ENCODE peak calls at places on chromosomes 6 and 20, in six cellular contexts. One of them, this sample, is unnamed.

GRCh38 chr6:165656581-165657324 is 6.3 kb downstream of the PDE10A start:
- DNase-seq in pancreas: no peak
- DNase-seq in CD8-positive, alpha-beta memory T cell: no peak
- DNase-seq in astrocyte: no peak
- DNase-seq in neuronal stem cell: no peak
- DNase-seq in Panc1: no peak
- DNase-seq in this sample: no peak

GRCh38 chr6:140059947-140060346 is 685.5 kb upstream of the CITED2 start:
- DNase-seq in pancreas: no peak
- DNase-seq in CD8-positive, alpha-beta memory T cell: no peak
- DNase-seq in astrocyte: no peak
- DNase-seq in neuronal stem cell: no peak
- DNase-seq in Panc1: no peak
- DNase-seq in this sample: no peak

GRCh38 chr6:28443112-28443773 is at the start of gene ZSCAN23:
- DNase-seq in pancreas: peak; percentile 52
- DNase-seq in CD8-positive, alpha-beta memory T cell: peak; percentile 85
- DNase-seq in astrocyte: peak; percentile 88
- DNase-seq in neuronal stem cell: peak; percentile 68
- DNase-seq in Panc1: peak; percentile 20
- DNase-seq in this sample: peak; percentile 94

GRCh38 chr6:147950623-147950987 is 392.0 kb upstream of the SASH1 start:
- DNase-seq in pancreas: no peak
- DNase-seq in CD8-positive, alpha-beta memory T cell: no peak
- DNase-seq in astrocyte: peak; percentile 42
- DNase-seq in neuronal stem cell: no peak
- DNase-seq in Panc1: no peak
- DNase-seq in this sample: no peak

GRCh38 chr6:97174471-97174870 is 108.5 kb downstream of the MMS22L start:
- DNase-seq in pancreas: no peak
- DNase-seq in CD8-positive, alpha-beta memory T cell: no peak
- DNase-seq in astrocyte: no peak
- DNase-seq in neuronal stem cell: no peak
- DNase-seq in Panc1: no peak
- DNase-seq in this sample: peak; percentile 41

GRCh38 chr6:35041086-35041855 is 99.9 kb downstream of the TCP11 start:
- DNase-seq in pancreas: no peak
- DNase-seq in CD8-positive, alpha-beta memory T cell: no peak
- DNase-seq in astrocyte: no peak
- DNase-seq in neuronal stem cell: no peak
- DNase-seq in Panc1: no peak
- DNase-seq in this sample: no peak

GRCh38 chr6:111417181-111417585 is 65.8 kb downstream of the REV3L start:
- DNase-seq in pancreas: no peak
- DNase-seq in CD8-positive, alpha-beta memory T cell: no peak
- DNase-seq in astrocyte: peak; percentile 41
- DNase-seq in neuronal stem cell: no peak
- DNase-seq in Panc1: no peak
- DNase-seq in this sample: no peak

GRCh38 chr6:137258170-137258569 is 39.0 kb upstream of the IFNGR1 start:
- DNase-seq in pancreas: no peak
- DNase-seq in CD8-positive, alpha-beta memory T cell: no peak
- DNase-seq in astrocyte: no peak
- DNase-seq in neuronal stem cell: no peak
- DNase-seq in Panc1: no peak
- DNase-seq in this sample: no peak

GRCh38 chr6:13611715-13612114 is 3.4 kb upstream of the NOL7 start:
- DNase-seq in pancreas: no peak
- DNase-seq in CD8-positive, alpha-beta memory T cell: no peak
- DNase-seq in astrocyte: no peak
- DNase-seq in neuronal stem cell: no peak
- DNase-seq in Panc1: no peak
- DNase-seq in this sample: no peak

GRCh38 chr6:74936886-74937285 is 269.0 kb downstream of the COL12A1 start:
- DNase-seq in pancreas: no peak
- DNase-seq in CD8-positive, alpha-beta memory T cell: no peak
- DNase-seq in astrocyte: peak; percentile 80
- DNase-seq in neuronal stem cell: no peak
- DNase-seq in Panc1: no peak
- DNase-seq in this sample: no peak

GRCh38 chr6:150025201-150025917 is at the start of gene RAET1L:
- DNase-seq in pancreas: peak; percentile 49
- DNase-seq in CD8-positive, alpha-beta memory T cell: no peak
- DNase-seq in astrocyte: peak; percentile 59
- DNase-seq in neuronal stem cell: no peak
- DNase-seq in Panc1: no peak
- DNase-seq in this sample: peak; percentile 52

GRCh38 chr6:70586114-70586513 is 19.4 kb downstream of the SDHAF4 start:
- DNase-seq in pancreas: no peak
- DNase-seq in CD8-positive, alpha-beta memory T cell: no peak
- DNase-seq in astrocyte: no peak
- DNase-seq in neuronal stem cell: no peak
- DNase-seq in Panc1: no peak
- DNase-seq in this sample: no peak

GRCh38 chr6:75449625-75450206 is 43.9 kb downstream of the FILIP1 start:
- DNase-seq in pancreas: no peak
- DNase-seq in CD8-positive, alpha-beta memory T cell: no peak
- DNase-seq in astrocyte: peak; percentile 74
- DNase-seq in neuronal stem cell: no peak
- DNase-seq in Panc1: no peak
- DNase-seq in this sample: no peak

GRCh38 chr6:53803081-53803860 is 8.5 kb downstream of the LRRC1 start:
- DNase-seq in pancreas: no peak
- DNase-seq in CD8-positive, alpha-beta memory T cell: no peak
- DNase-seq in astrocyte: peak; percentile 56
- DNase-seq in neuronal stem cell: no peak
- DNase-seq in Panc1: no peak
- DNase-seq in this sample: no peak

GRCh38 chr6:102581378-102582124 is 1188.0 kb downstream of the GRIK2 start:
- DNase-seq in pancreas: peak; percentile 10
- DNase-seq in CD8-positive, alpha-beta memory T cell: peak; percentile 42
- DNase-seq in astrocyte: no peak
- DNase-seq in neuronal stem cell: no peak
- DNase-seq in Panc1: no peak
- DNase-seq in this sample: no peak

GRCh38 chr20:31837896-31838397 is 7.5 kb downstream of the FOXS1 start:
- DNase-seq in pancreas: no peak
- DNase-seq in CD8-positive, alpha-beta memory T cell: no peak
- DNase-seq in astrocyte: peak; percentile 38
- DNase-seq in neuronal stem cell: no peak
- DNase-seq in Panc1: no peak
- DNase-seq in this sample: no peak

GRCh38 chr6:73516712-73517489 is 3.9 kb downstream of the EEF1A1 start:
- DNase-seq in pancreas: no peak
- DNase-seq in CD8-positive, alpha-beta memory T cell: no peak
- DNase-seq in astrocyte: no peak
- DNase-seq in neuronal stem cell: no peak
- DNase-seq in Panc1: no peak
- DNase-seq in this sample: no peak

GRCh38 chr6:111743859-111744692 is 129.2 kb downstream of the FYN start:
- DNase-seq in pancreas: no peak
- DNase-seq in CD8-positive, alpha-beta memory T cell: no peak
- DNase-seq in astrocyte: peak; percentile 78
- DNase-seq in neuronal stem cell: no peak
- DNase-seq in Panc1: no peak
- DNase-seq in this sample: peak; percentile 9

GRCh38 chr6:74642101-74642500 is 563.8 kb downstream of the COL12A1 start:
- DNase-seq in pancreas: no peak
- DNase-seq in CD8-positive, alpha-beta memory T cell: no peak
- DNase-seq in astrocyte: no peak
- DNase-seq in neuronal stem cell: no peak
- DNase-seq in Panc1: no peak
- DNase-seq in this sample: no peak

GRCh38 chr6:144232434-144233223 is 52.5 kb upstream of the UTRN start:
- DNase-seq in pancreas: no peak
- DNase-seq in CD8-positive, alpha-beta memory T cell: no peak
- DNase-seq in astrocyte: no peak
- DNase-seq in neuronal stem cell: no peak
- DNase-seq in Panc1: no peak
- DNase-seq in this sample: no peak

GRCh38 chr6:38284772-38285406 is 354.8 kb downstream of the BTBD9 start:
- DNase-seq in pancreas: no peak
- DNase-seq in CD8-positive, alpha-beta memory T cell: no peak
- DNase-seq in astrocyte: no peak
- DNase-seq in neuronal stem cell: no peak
- DNase-seq in Panc1: no peak
- DNase-seq in this sample: no peak

GRCh38 chr6:158061709-158062461 is 80.2 kb downstream of the SYNJ2 start:
- DNase-seq in pancreas: no peak
- DNase-seq in CD8-positive, alpha-beta memory T cell: peak; percentile 30
- DNase-seq in astrocyte: peak; percentile 88
- DNase-seq in neuronal stem cell: no peak
- DNase-seq in Panc1: no peak
- DNase-seq in this sample: no peak
- H3K4me1 ChIP-seq in pancreas: peaks cover 11% of the 10 kb centered on the region
- H3K4me1 ChIP-seq in CD8-positive, alpha-beta memory T cell: peaks cover 31% of the 10 kb centered on the region
- H3K4me1 ChIP-seq in astrocyte: peaks cover 39% of the 10 kb centered on the region
- H3K4me1 ChIP-seq in neuronal stem cell: no peaks in the 10 kb centered on the region
- H3K4me1 ChIP-seq in Panc1: peaks cover 23% of the 10 kb centered on the region
- H3K4me1 ChIP-seq in this sample: no peaks in the 10 kb centered on the region

GRCh38 chr20:54468082-54468481 is 7.3 kb upstream of the DOK5 start:
- DNase-seq in pancreas: no peak
- DNase-seq in CD8-positive, alpha-beta memory T cell: no peak
- DNase-seq in astrocyte: no peak
- DNase-seq in neuronal stem cell: no peak
- DNase-seq in Panc1: no peak
- DNase-seq in this sample: no peak

GRCh38 chr20:54469952-54470351 is 5.4 kb upstream of the DOK5 start:
- DNase-seq in pancreas: no peak
- DNase-seq in CD8-positive, alpha-beta memory T cell: no peak
- DNase-seq in astrocyte: no peak
- DNase-seq in neuronal stem cell: no peak
- DNase-seq in Panc1: no peak
- DNase-seq in this sample: no peak

GRCh38 chr20:54469293-54469692 is 6.1 kb upstream of the DOK5 start:
- DNase-seq in pancreas: no peak
- DNase-seq in CD8-positive, alpha-beta memory T cell: no peak
- DNase-seq in astrocyte: no peak
- DNase-seq in neuronal stem cell: no peak
- DNase-seq in Panc1: no peak
- DNase-seq in this sample: peak; percentile 72

GRCh38 chr20:54472607-54473006 is 2.8 kb upstream of the DOK5 start:
- DNase-seq in pancreas: no peak
- DNase-seq in CD8-positive, alpha-beta memory T cell: no peak
- DNase-seq in astrocyte: no peak
- DNase-seq in neuronal stem cell: no peak
- DNase-seq in Panc1: no peak
- DNase-seq in this sample: no peak

GRCh38 chr20:54470697-54471096 is 4.7 kb upstream of the DOK5 start:
- DNase-seq in pancreas: no peak
- DNase-seq in CD8-positive, alpha-beta memory T cell: no peak
- DNase-seq in astrocyte: no peak
- DNase-seq in neuronal stem cell: no peak
- DNase-seq in Panc1: no peak
- DNase-seq in this sample: no peak
- H3K4me1 ChIP-seq in pancreas: no peaks in the 10 kb centered on the region
- H3K4me1 ChIP-seq in CD8-positive, alpha-beta memory T cell: no peaks in the 10 kb centered on the region
- H3K4me1 ChIP-seq in astrocyte: no peaks in the 10 kb centered on the region
- H3K4me1 ChIP-seq in neuronal stem cell: no peaks in the 10 kb centered on the region
- H3K4me1 ChIP-seq in Panc1: no peaks in the 10 kb centered on the region
- H3K4me1 ChIP-seq in this sample: peaks cover 7% of the 10 kb centered on the region

GRCh38 chr6:2859325-2859700 is 17.6 kb upstream of the SERPINB1 start:
- DNase-seq in pancreas: no peak
- DNase-seq in CD8-positive, alpha-beta memory T cell: no peak
- DNase-seq in astrocyte: no peak
- DNase-seq in neuronal stem cell: no peak
- DNase-seq in Panc1: no peak
- DNase-seq in this sample: no peak

GRCh38 chr6:2855061-2855519 is 13.4 kb upstream of the SERPINB1 start:
- DNase-seq in pancreas: no peak
- DNase-seq in CD8-positive, alpha-beta memory T cell: peak; percentile 39
- DNase-seq in astrocyte: no peak
- DNase-seq in neuronal stem cell: no peak
- DNase-seq in Panc1: no peak
- DNase-seq in this sample: no peak

GRCh38 chr6:2857185-2857579 is 15.5 kb upstream of the SERPINB1 start:
- DNase-seq in pancreas: no peak
- DNase-seq in CD8-positive, alpha-beta memory T cell: no peak
- DNase-seq in astrocyte: no peak
- DNase-seq in neuronal stem cell: no peak
- DNase-seq in Panc1: no peak
- DNase-seq in this sample: no peak

GRCh38 chr6:2858678-2859324 is 17.1 kb upstream of the SERPINB1 start:
- DNase-seq in pancreas: no peak
- DNase-seq in CD8-positive, alpha-beta memory T cell: peak; percentile 84
- DNase-seq in astrocyte: no peak
- DNase-seq in neuronal stem cell: no peak
- DNase-seq in Panc1: no peak
- DNase-seq in this sample: no peak

DNA sequence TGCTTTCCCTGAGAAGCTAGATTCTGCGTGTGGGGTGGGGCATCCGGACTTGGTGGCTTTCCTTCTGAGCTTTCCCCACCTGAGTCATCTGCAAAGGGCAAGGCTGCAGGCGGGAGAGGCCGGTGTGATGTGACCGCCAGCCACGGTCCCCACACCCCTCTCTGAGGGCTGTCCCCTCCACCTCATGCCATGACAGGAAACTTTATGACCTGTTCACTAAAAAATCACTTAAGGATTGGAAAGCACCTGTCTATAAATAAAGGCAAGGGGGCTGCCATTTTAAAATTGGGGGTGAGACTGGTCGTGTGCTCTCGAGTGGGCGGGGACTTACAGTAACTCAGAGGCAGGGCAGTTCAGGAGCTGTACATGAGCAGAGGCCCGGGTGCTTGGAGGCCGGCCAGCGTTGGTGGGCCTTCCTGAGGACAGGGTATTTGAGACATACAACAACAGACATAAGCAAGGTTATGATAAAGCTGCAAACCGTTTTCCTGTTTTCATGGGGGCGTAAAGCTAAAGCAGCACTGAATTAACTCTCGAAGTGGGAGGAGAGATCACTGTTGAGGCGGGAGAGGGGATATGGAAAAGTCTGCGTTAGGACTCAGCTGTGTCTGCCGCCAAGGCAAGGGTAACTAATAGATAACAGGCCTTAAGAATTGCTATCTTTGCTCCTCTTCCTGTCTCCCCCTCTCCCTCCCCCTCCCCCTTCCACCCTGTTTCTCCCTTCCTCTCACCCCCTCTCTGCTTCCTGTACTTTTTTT is 16.1 kb upstream of the SERPINB1 start:
- DNase-seq in pancreas: no peak
- DNase-seq in CD8-positive, alpha-beta memory T cell: peak; percentile 90
- DNase-seq in astrocyte: peak; percentile 77
- DNase-seq in neuronal stem cell: no peak
- DNase-seq in Panc1: no peak
- DNase-seq in this sample: no peak
- H3K4me1 ChIP-seq in pancreas: no peaks in the 10 kb centered on the region
- H3K4me1 ChIP-seq in CD8-positive, alpha-beta memory T cell: peaks cover 88% of the 10 kb centered on the region
- H3K4me1 ChIP-seq in astrocyte: peaks cover 42% of the 10 kb centered on the region
- H3K4me1 ChIP-seq in neuronal stem cell: peaks cover 29% of the 10 kb centered on the region
- H3K4me1 ChIP-seq in Panc1: peaks cover 45% of the 10 kb centered on the region
- H3K4me1 ChIP-seq in this sample: peaks cover 3% of the 10 kb centered on the region

DNA sequence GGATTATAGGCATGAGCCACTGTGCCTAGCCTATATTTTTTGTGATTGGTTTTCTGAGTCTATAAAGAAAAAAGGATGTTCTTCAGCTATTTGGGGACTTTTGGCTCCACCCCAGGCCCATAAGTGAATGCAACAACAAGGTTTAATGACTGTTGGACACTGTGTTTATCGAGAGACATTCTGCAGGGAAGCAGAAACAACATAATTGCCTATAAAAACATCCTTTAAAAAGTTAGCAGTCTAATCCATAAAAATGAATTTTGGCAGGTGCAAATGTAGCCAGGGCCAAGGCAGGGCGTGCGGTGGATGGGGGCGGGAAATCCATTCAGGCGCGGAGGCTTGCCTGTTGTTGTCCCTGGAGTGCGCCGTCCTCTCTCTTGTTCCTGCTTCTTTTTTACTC is 99.3 kb downstream of the PAX1 start:
- DNase-seq in pancreas: no peak
- DNase-seq in CD8-positive, alpha-beta memory T cell: no peak
- DNase-seq in astrocyte: no peak
- DNase-seq in neuronal stem cell: no peak
- DNase-seq in Panc1: no peak
- DNase-seq in this sample: no peak
- H3K4me1 ChIP-seq in pancreas: no peaks in the 10 kb centered on the region
- H3K4me1 ChIP-seq in CD8-positive, alpha-beta memory T cell: no peaks in the 10 kb centered on the region
- H3K4me1 ChIP-seq in astrocyte: no peaks in the 10 kb centered on the region
- H3K4me1 ChIP-seq in neuronal stem cell: no peaks in the 10 kb centered on the region
- H3K4me1 ChIP-seq in Panc1: no peaks in the 10 kb centered on the region
- H3K4me1 ChIP-seq in this sample: no peaks in the 10 kb centered on the region

This sample was measured in endodermal cell.